ENCODE peak calls at places on chromosomes 3 and 15, in four cellular contexts. D, Y, G and N are unnamed samples. For H3K27me3, the result is how much of the 10 kb centered on the place peaks cover.

GRCh38 chr3:71905426-71905825 is 120.5 kb upstream of the PROK2 start:
- DNase-seq in D (peak), G (no peak), Y (no peak), N (no peak)

GRCh38 chr3:81419196-81419595 is 342.2 kb downstream of the GBE1 start:
- DNase-seq in G (peak), Y (no peak), D (no peak), N (no peak)

GRCh38 chr3:184560531-184560930 is 1.1 kb upstream of the EPHB3 start:
- DNase-seq in Y (no peak), D (no peak), G (no peak), N (no peak)

GRCh38 chr3:1082024-1082633 is 10.7 kb upstream of the CNTN6 start:
- DNase-seq in D (no peak), G (peak), Y (no peak), N (peak)

GRCh38 chr15:58146734-58147133 is 8.6 kb downstream of the AQP9 start:
- DNase-seq in Y (no peak), D (no peak), G (no peak), N (no peak)

GRCh38 chr15:57861039-57861638 is 154.6 kb downstream of the POLR2M start:
- DNase-seq in D (peak), G (peak), Y (no peak), N (peak)

GRCh38 chr3:59127071-59127470 is 77.2 kb upstream of the CFAP20DC start:
- DNase-seq in D (no peak), G (no peak), Y (no peak), N (no peak)

GRCh38 chr15:88605507-88606436 is 15.4 kb upstream of the AEN start:
- DNase-seq in G (no peak), D (no peak), Y (no peak), N (peak)

GRCh38 chr3:9141903-9142302 is 107.5 kb downstream of the SRGAP3 start:
- DNase-seq in Y (no peak), D (no peak), G (no peak), N (no peak)

GRCh38 chr3:167740961-167741587 is 5.6 kb downstream of the SERPINI1 start:
- DNase-seq in D (no peak), G (peak), Y (no peak), N (no peak)

GRCh38 chr3:23253214-23253613 is 50.1 kb downstream of the UBE2E2 start:
- DNase-seq in Y (no peak), G (no peak), D (peak), N (no peak)

GRCh38 chr3:8619548-8619947 is 25.1 kb downstream of the SSUH2 start:
- DNase-seq in D (no peak), G (no peak), Y (no peak), N (no peak)

GRCh38 chr15:72098076-72098475 is 19.9 kb downstream of the MYO9A start:
- DNase-seq in D (no peak), Y (no peak), G (no peak), N (no peak)

GRCh38 chr15:53416219-53416940 is 343.1 kb downstream of the WDR72 start:
- DNase-seq in G (peak), D (no peak), Y (no peak), N (no peak)

GRCh38 chr3:10283638-10284037 is 9.1 kb downstream of the GHRL start:
- DNase-seq in Y (no peak), D (no peak), G (no peak), N (no peak)

GRCh38 chr3:15315003-15315402 is 17.4 kb downstream of the SH3BP5 start:
- DNase-seq in D (no peak), G (no peak), Y (no peak), N (no peak)

GRCh38 chr3:42473083-42473932 is 29.1 kb upstream of the VIPR1 start:
- DNase-seq in D (no peak), Y (no peak), G (no peak), N (no peak)

GRCh38 chr3:130516645-130517512 is at the start of gene COL6A6:
- DNase-seq in D (no peak), Y (no peak), G (no peak), N (no peak)

GRCh38 chr3:42157915-42158538 is 66.9 kb downstream of the TRAK1 start:
- DNase-seq in D (no peak), G (no peak), Y (no peak), N (no peak)

GRCh38 chr3:126621627-126622345 is 33.1 kb downstream of the TXNRD3 start:
- DNase-seq in Y (no peak), D (no peak), G (no peak), N (no peak)

GRCh38 chr3:156685198-156685597 is 10.8 kb downstream of the TIPARP start:
- DNase-seq in D (no peak), G (no peak), Y (no peak), N (no peak)

GRCh38 chr15:80404057-80404718 is at the start of gene ARNT2:
- DNase-seq in G (no peak), Y (no peak), D (no peak), N (no peak)

GRCh38 chr15:83734487-83734886 is 80.6 kb downstream of the ADAMTSL3 start:
- DNase-seq in G (no peak), Y (no peak), D (no peak), N (no peak)

GRCh38 chr3:37024092-37024491 is 30.8 kb downstream of the MLH1 start:
- DNase-seq in D (no peak), Y (no peak), G (no peak), N (no peak)

GRCh38 chr3:43155464-43156121 is 49.7 kb upstream of the POMGNT2 start:
- DNase-seq in Y (peak), D (no peak), G (peak), N (peak)

GRCh38 chr3:76624128-76624527 is 415.8 kb upstream of the ROBO2 start:
- DNase-seq in G (peak), Y (no peak), D (no peak), N (no peak)

GRCh38 chr15:98408231-98408630 is 240.1 kb upstream of the IGF1R start:
- DNase-seq in D (no peak), G (no peak), Y (no peak), N (no peak)
- H3K27me3 ChIP-seq in D (under half), G (under half), Y (under half), N (under half)

DNA sequence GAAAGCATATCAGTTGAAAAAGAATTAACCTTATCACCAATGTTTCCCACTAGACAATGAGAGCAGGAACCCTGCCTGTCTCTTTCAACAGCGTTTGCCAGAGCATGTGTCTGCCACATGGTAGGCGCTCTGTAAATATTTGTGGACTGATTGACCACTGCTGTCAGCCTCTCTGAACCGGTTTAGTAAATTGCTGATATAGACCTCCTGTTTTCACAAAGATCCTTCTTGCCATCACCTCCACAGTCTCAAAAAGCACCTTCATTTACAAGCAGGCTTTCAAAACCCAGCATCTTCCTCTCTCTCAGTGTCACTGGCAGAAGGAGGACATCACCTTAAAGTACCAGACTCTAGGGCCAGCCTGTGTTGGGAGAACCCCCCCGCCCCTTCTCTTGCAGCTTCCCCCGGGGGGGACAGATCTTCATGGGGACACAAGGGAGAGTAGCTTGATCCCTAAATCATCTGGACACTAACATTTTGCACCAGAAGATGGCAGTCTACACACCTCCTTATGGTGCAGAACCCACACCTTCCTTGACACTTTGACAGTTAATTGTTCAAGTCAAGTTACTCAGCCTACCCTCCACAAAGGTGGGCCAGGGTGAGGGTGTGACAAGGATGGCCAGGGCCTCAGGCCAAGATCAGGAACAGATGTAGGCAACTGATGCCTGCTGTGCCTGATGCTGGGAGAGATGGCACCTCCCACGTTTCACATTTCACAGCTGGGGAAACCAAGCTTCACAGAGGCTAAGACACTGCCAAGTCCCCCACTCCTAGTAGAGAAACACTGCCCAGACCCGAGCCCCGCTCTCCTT is 37.8 kb upstream of the USP3 start:
- DNase-seq in D (no peak), Y (no peak), G (peak), N (peak)
- TF ChIP-seq SUZ12 in D (no peak), Y (no peak), G (no peak), N (no peak)

GRCh38 chr3:123036352-123037014 is 8.9 kb upstream of the SEMA5B start:
- DNase-seq in Y (no peak), D (no peak), G (peak), N (no peak)
- H3K27me3 ChIP-seq in Y (under half), D (under half), G (under half), N (under half)

GRCh38 chr3:165259518-165260193 is 63.5 kb upstream of the SLITRK3 start:
- DNase-seq in G (no peak), D (no peak), Y (no peak), N (no peak)

GRCh38 chr3:165256554-165256953 is 60.4 kb upstream of the SLITRK3 start:
- DNase-seq in G (no peak), D (no peak), Y (no peak), N (no peak)

GRCh38 chr3:165254812-165255211 is 58.6 kb upstream of the SLITRK3 start:
- DNase-seq in Y (no peak), D (no peak), G (peak), N (peak)
- TF ChIP-seq SUZ12 in Y (no peak), D (no peak), G (no peak), N (no peak)

DNA sequence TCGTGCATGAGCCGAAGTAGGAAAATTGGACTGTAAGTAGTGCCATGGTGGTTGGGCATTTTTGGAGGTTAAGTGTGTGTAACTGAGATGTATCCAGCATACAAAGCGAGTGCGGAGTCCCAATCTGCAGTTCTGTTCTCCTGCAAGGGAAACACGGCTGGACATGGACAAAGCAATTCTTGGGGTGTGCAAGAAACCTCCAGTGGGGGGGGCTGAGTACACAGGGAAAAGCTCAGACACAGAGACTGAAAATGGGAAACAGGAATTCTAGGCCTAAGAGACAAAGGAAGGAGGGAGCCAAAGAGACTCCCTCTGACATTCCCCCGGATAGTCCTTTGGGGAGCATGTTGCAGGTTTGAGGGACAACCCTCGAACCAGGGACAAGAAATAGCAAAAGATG is 83.2 kb upstream of the PLSCR4 start:
- DNase-seq in Y (no peak), D (no peak), G (no peak), N (no peak)
- H3K27me3 ChIP-seq in Y (under half), D (under half), G (under half), N (under half)